ENCODE peak calls at places on chromosomes 5 and 9, in nine cellular contexts. P, O, W, S, E, U, V, H and A are unnamed samples.

GRCh38 chr9:78236511-78236950 is 656 bp downstream of the CEP78 start:
- DNase-seq in P (no peak), O (no peak), W (no peak), S (peak), E (no peak), U (peak), V (no peak), H (no peak), A (no peak)

GRCh38 chr9:124008307-124008854 is 3.2 kb upstream of the LHX2 start:
- DNase-seq in P (no peak), O (peak), W (peak), S (peak), E (no peak), U (no peak), V (no peak), H (peak), A (no peak)

GRCh38 chr9:135069556-135070197 is 17.8 kb upstream of the OLFM1 start:
- DNase-seq in P (no peak), O (peak), W (no peak), S (peak), E (peak), U (no peak), V (no peak), H (no peak), A (peak)

GRCh38 chr9:128124873-128125574 is 2.5 kb downstream of the PTGES2 start:
- DNase-seq in P (peak), O (peak), W (peak), S (peak), E (peak), U (peak), V (peak), H (peak), A (no peak)

GRCh38 chr5:88480766-88481499 is 212.3 kb upstream of the TMEM161B start:
- DNase-seq in P (peak), O (no peak), W (no peak), S (no peak), E (no peak), U (no peak), V (peak), H (no peak), A (no peak)

GRCh38 chr5:115979628-115980041 is 17.4 kb downstream of the LVRN start:
- DNase-seq in P (peak), O (no peak), W (no peak), S (no peak), E (no peak), U (no peak), V (no peak), H (no peak), A (no peak)

GRCh38 chr5:60597570-60597969 is 102.4 kb downstream of the DEPDC1B start:
- DNase-seq in P (no peak), O (no peak), W (no peak), S (no peak), E (no peak), U (no peak), V (peak), H (no peak), A (no peak)

GRCh38 chr5:33824516-33825195 is 67.1 kb downstream of the ADAMTS12 start:
- DNase-seq in P (peak), O (no peak), W (no peak), S (no peak), E (no peak), U (no peak), V (peak), H (no peak), A (peak)

GRCh38 chr9:134662143-134662876 is 20.7 kb downstream of the COL5A1 start:
- DNase-seq in P (peak), O (no peak), W (no peak), S (no peak), E (peak), U (no peak), V (peak), H (peak), A (peak)

GRCh38 chr5:136063778-136064465 is 35.1 kb downstream of the TGFBI start:
- DNase-seq in P (no peak), O (peak), W (no peak), S (no peak), E (no peak), U (no peak), V (no peak), H (no peak), A (no peak)

GRCh38 chr5:136062563-136063274 is 33.9 kb downstream of the TGFBI start:
- DNase-seq in P (peak), O (peak), W (peak), S (peak), E (no peak), U (peak), V (no peak), H (no peak), A (no peak)

GRCh38 chr5:136066705-136067271 is 38.0 kb downstream of the TGFBI start:
- DNase-seq in P (peak), O (peak), W (no peak), S (no peak), E (no peak), U (peak), V (no peak), H (no peak), A (no peak)

GRCh38 chr5:136065588-136065987 is 36.8 kb downstream of the TGFBI start:
- DNase-seq in P (no peak), O (no peak), W (no peak), S (no peak), E (no peak), U (no peak), V (no peak), H (no peak), A (no peak)

GRCh38 chr5:136064510-136064909 is 35.7 kb downstream of the TGFBI start:
- DNase-seq in P (peak), O (peak), W (no peak), S (peak), E (no peak), U (no peak), V (no peak), H (no peak), A (no peak)
- TF ChIP-seq CTCF in P (peak), O (peak), W (no peak), S (peak), E (no peak), U (no peak), V (peak), H (no peak), A (no peak)

GRCh38 chr5:65034029-65034781 is 265.5 kb downstream of the CWC27 start:
- DNase-seq in P (peak), O (no peak), W (no peak), S (no peak), E (peak), U (no peak), V (no peak), H (no peak), A (no peak)

GRCh38 chr5:65029178-65029577 is 260.4 kb downstream of the CWC27 start:
- DNase-seq in P (peak), O (no peak), W (no peak), S (no peak), E (no peak), U (no peak), V (no peak), H (no peak), A (no peak)

GRCh38 chr5:65032250-65032649 is 263.5 kb downstream of the CWC27 start:
- DNase-seq in P (peak), O (no peak), W (no peak), S (no peak), E (no peak), U (peak), V (peak), H (no peak), A (no peak)

GRCh38 chr5:65027149-65027548 is 258.4 kb downstream of the CWC27 start:
- DNase-seq in P (no peak), O (no peak), W (no peak), S (no peak), E (peak), U (no peak), V (no peak), H (no peak), A (no peak)

DNA sequence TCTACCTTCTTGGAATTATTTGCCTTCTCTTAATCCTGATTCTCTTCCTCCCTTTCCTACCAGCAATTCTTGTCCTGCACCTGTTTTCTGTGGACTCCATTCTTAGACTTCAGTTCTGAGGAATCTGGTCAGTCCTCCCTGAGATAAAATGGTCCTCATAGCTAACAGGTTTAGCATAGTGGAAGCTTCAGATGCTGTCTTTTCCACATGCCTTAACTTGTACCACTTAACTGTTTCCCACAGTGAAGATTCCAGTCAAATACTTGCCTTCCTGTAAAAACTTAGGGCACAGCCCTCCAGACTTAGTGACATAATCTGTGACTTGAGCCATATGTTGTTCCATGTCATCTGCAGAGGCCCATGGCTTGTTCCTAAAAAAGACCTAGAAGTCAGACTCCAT is 261.3 kb downstream of the CWC27 start:
- DNase-seq in P (no peak), O (no peak), W (no peak), S (no peak), E (no peak), U (no peak), V (no peak), H (no peak), A (no peak)
- TF ChIP-seq CTCF in P (no peak), O (no peak), W (no peak), S (no peak), E (no peak), U (no peak), V (no peak), H (no peak), A (no peak)

GRCh38 chr5:35924950-35925722 is 13.3 kb downstream of the CAPSL start:
- DNase-seq in P (peak), O (peak), W (peak), S (peak), E (peak), U (peak), V (peak), H (peak), A (peak)
- TF ChIP-seq CTCF in P (peak), O (peak), W (peak), S (peak), E (peak), U (peak), V (peak), H (peak), A (peak)

DNA sequence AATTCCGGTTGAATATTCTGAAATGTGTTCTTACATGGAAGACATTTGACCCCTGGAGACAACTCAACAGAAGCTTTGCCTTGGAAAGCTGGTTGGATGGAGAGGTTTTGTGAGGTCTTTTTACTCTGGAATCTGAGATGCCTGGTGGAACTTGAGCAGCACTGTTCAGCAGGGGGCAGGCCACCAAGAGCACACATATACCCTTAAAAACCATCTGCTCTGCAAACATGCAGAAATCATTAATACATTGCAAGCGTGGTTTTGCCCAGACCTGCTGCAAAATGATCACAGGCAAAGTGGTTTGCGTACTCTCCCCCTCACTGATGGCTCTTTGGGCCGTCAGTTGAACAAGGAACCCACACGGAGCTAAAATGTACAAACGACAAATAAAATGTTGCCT is 32.8 kb upstream of the DAP start:
- DNase-seq in P (no peak), O (no peak), W (no peak), S (no peak), E (no peak), U (no peak), V (peak), H (no peak), A (no peak)
- TF ChIP-seq CTCF in P (no peak), O (no peak), W (no peak), S (no peak), E (no peak), U (no peak), V (peak), H (no peak), A (peak)

DNA sequence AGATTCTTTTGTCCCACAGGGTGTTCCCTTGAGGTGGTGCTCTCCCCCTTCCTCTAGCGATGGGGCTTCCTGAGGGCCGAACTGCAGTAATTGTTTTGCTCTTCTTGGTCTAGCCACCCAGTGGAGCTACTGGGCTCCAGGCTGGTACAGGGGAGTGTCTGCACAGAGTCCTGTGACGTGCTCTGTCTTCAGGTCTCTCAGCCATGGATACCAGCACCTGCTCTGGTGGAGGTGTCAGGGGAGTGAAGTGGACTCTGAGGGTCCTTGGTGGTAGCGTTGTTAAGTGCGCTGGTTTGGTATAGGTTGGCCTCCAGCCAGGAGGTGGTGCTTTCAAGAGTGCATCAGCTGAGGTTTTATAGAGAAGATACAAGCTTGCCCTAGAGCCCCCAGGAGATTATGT is 20.4 kb upstream of the CEP72 start:
- DNase-seq in P (no peak), O (no peak), W (no peak), S (no peak), E (peak), U (no peak), V (no peak), H (no peak), A (peak)
- TF ChIP-seq CTCF in P (no peak), O (no peak), W (no peak), S (no peak), E (no peak), U (no peak), V (no peak), H (no peak), A (no peak)

GRCh38 chr9:86795861-86796497 is 151.3 kb downstream of the GAS1 start:
- DNase-seq in P (peak), O (no peak), W (peak), S (peak), E (no peak), U (no peak), V (peak), H (no peak), A (no peak)
- TF ChIP-seq CTCF in P (peak), O (no peak), W (no peak), S (no peak), E (no peak), U (no peak), V (peak), H (no peak), A (peak)

GRCh38 chr5:123094919-123095693 is 6.1 kb downstream of the PRDM6 start:
- DNase-seq in P (no peak), O (peak), W (peak), S (peak), E (no peak), U (no peak), V (no peak), H (peak), A (no peak)
- TF ChIP-seq CTCF in P (no peak), O (peak), W (peak), S (peak), E (no peak), U (no peak), V (peak), H (peak), A (no peak)

GRCh38 chr5:111142932-111143331 is 50.8 kb downstream of the WDR36 start:
- DNase-seq in P (peak), O (no peak), W (no peak), S (no peak), E (no peak), U (no peak), V (no peak), H (no peak), A (no peak)
- TF ChIP-seq CTCF in P (no peak), O (peak), W (no peak), S (no peak), E (no peak), U (no peak), V (no peak), H (no peak), A (no peak)